ENCODE peak calls at places on chromosome 4, in five cellular contexts. P is mesendoderm; L is stimulated activated CD8-positive, alpha-beta memory T cell treated with anti-CD3 and anti-CD28 coated beads, Interleukin-7, amount 100 ng/mL, for 24 hours; W is cardiac muscle cell; V is substantia nigra. M is an unnamed sample.

GRCh38 chr4:15374697-15375096 is 53.1 kb upstream of the C1QTNF7 start:
- DNase-seq in P (no peak), L (no peak), W (no peak), V (no peak), M (no peak)

GRCh38 chr4:8084031-8084660 is 74.5 kb downstream of the ABLIM2 start:
- DNase-seq in P (no peak), L (no peak), W (no peak), V (no peak), M (no peak)

GRCh38 chr4:161926033-161926828 is 237.6 kb downstream of the FSTL5 start:
- DNase-seq in P (no peak), L (no peak), W (no peak), V (no peak), M (no peak)

GRCh38 chr4:2923141-2923551 is 40.1 kb downstream of the NOP14 start:
- DNase-seq in P (peak), L (no peak), W (no peak), V (no peak), M (no peak)

GRCh38 chr4:38800956-38801450 is 3.6 kb downstream of the TLR1 start:
- DNase-seq in P (no peak), L (no peak), W (no peak), V (no peak), M (no peak)

GRCh38 chr4:15586046-15586445 is 69.1 kb downstream of the FBXL5 start:
- DNase-seq in P (no peak), L (no peak), W (no peak), V (no peak), M (no peak)

GRCh38 chr4:52983563-52984303 is 121.6 kb downstream of the RASL11B start:
- DNase-seq in P (peak), L (no peak), W (peak), V (no peak), M (peak)

GRCh38 chr4:106172846-106173245 is 143.2 kb downstream of the TBCK start:
- DNase-seq in P (no peak), L (no peak), W (no peak), V (no peak), M (no peak)

GRCh38 chr4:185737489-185738037 is 74.4 kb downstream of the SORBS2 start:
- DNase-seq in P (no peak), L (no peak), W (no peak), V (no peak), M (no peak)

GRCh38 chr4:74625981-74626380 is 168.3 kb downstream of the BTC start:
- DNase-seq in P (no peak), L (no peak), W (no peak), V (no peak), M (no peak)

GRCh38 chr4:76562161-76562560 is 127.1 kb downstream of the SHROOM3 start:
- DNase-seq in P (no peak), L (no peak), W (no peak), V (no peak), M (no peak)

GRCh38 chr4:168707205-168707604 is 210.4 kb downstream of the PALLD start:
- DNase-seq in P (no peak), L (no peak), W (no peak), V (no peak), M (no peak)

GRCh38 chr4:146643812-146644401 is 5.2 kb downstream of the POU4F2 start:
- DNase-seq in P (peak), L (no peak), W (peak), V (no peak), M (no peak)

GRCh38 chr4:25860586-25861421 is 2.0 kb downstream of the SEL1L3 start:
- DNase-seq in P (no peak), L (no peak), W (no peak), V (no peak), M (peak)

GRCh38 chr4:77001907-77002306 is 52.4 kb downstream of the SEPTIN11 start:
- DNase-seq in P (no peak), L (no peak), W (peak), V (no peak), M (no peak)

GRCh38 chr4:102726068-102726467 is 34.7 kb downstream of the MANBA start:
- DNase-seq in P (no peak), L (no peak), W (no peak), V (no peak), M (no peak)

GRCh38 chr4:153792007-153792892 is 3.4 kb upstream of the SFRP2 start:
- DNase-seq in P (peak), L (peak), W (peak), V (no peak), M (no peak)

GRCh38 chr4:25178838-25179261 is 18.6 kb upstream of the SEPSECS start:
- DNase-seq in P (no peak), L (no peak), W (no peak), V (no peak), M (no peak)

M was measured in G401.